ENCODE peak calls at places on chromosomes 1 and 21, in five cellular contexts. J is sigmoid colon, I is H1, X is endothelial cell of umbilical vein, D is HCT116. S is an unnamed sample.

GRCh38 chr1:2248127-2248826 is 20.2 kb downstream of the SKI start:
- DNase-seq in J (no peak), I (peak; percentile 92), X (no peak), D (no peak), S (peak; percentile 78)

GRCh38 chr1:8794605-8795004 is 22.8 kb downstream of the RERE start:
- DNase-seq in J (no peak), I (no peak), X (no peak), D (no peak), S (no peak)

GRCh38 chr21:36691539-36692124 is 7.3 kb upstream of the SIM2 start:
- DNase-seq in J (no peak), I (no peak), X (no peak), D (no peak), S (no peak)

GRCh38 chr1:21573971-21574458 is 64.8 kb downstream of the ALPL start:
- DNase-seq in J (peak; percentile 77), I (peak; percentile 57), X (peak; percentile 99), D (peak; percentile 53), S (peak; percentile 46)

GRCh38 chr1:219120625-219121544 is 52.8 kb upstream of the LYPLAL1 start:
- DNase-seq in J (peak; percentile 80), I (no peak), X (no peak), D (no peak), S (no peak)

GRCh38 chr1:185559684-185560310 is 174.4 kb upstream of the HMCN1 start:
- DNase-seq in J (no peak), I (peak; percentile 51), X (peak; percentile 51), D (peak; percentile 31), S (peak; percentile 57)

GRCh38 chr1:84998642-84999280 is 1.8 kb upstream of the MCOLN2 start:
- DNase-seq in J (no peak), I (no peak), X (no peak), D (no peak), S (peak; percentile 35)

GRCh38 chr21:26110703-26111102 is 59.9 kb downstream of the APP start:
- DNase-seq in J (no peak), I (no peak), X (no peak), D (no peak), S (no peak)

GRCh38 chr1:94142022-94142421 is 21.1 kb upstream of the ABCA4 start:
- DNase-seq in J (no peak), I (no peak), X (peak; percentile 98), D (no peak), S (no peak)

GRCh38 chr1:201882665-201883132 is 6.0 kb upstream of the SHISA4 start:
- DNase-seq in J (no peak), I (no peak), X (no peak), D (peak; percentile 71), S (no peak)

GRCh38 chr1:168304865-168305264 is 24.2 kb downstream of the TBX19 start:
- DNase-seq in J (no peak), I (no peak), X (no peak), D (no peak), S (no peak)

GRCh38 chr1:92118826-92119225 is 38.7 kb downstream of the BTBD8 start:
- DNase-seq in J (no peak), I (no peak), X (no peak), D (peak; percentile 2), S (no peak)

GRCh38 chr21:45555557-45556301 is 13.5 kb upstream of the SLC19A1 start:
- DNase-seq in J (peak; percentile 95), I (peak; percentile 83), X (peak; percentile 60), D (peak; percentile 88), S (peak; percentile 89)

DNA sequence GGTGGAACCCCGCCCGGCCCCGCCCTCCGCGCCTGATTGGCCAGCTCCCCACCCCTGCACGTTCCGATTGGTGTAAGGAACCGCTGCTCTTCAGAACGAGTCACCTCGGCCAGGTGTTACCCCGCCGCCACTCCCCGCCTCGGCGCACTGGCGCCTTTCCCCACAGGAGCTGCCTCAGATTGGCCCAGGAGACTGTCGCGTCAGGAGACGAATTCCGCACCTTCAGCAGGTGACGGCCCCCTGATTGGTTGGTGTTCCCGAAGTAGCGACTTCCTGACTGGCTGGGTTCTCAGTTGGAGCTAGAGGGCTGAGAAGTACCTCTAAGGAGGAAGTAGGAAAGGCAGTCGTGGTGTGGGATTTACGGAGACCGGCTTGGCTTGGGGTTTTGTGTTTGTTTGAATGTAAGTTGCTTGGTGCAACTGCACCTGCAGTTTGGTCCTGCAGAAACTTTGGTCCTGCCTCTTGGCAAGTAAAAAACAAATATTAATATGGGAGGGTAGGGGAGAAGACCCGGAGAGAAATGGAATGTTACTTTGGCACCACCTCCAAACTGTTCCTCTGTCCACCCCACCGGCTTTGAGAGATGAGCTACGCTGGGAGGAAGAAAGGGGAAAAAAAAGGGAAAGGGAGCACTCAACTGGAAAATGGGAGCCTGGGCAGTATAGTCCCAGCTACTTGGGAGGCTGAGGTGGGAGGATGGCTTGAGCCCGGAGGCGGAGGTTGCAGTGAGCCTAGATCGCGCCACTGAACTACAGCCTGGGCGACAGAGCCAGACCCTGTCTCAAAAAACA is 411 bp upstream of the F11R start:
- DNase-seq in J (peak; percentile 75), I (peak; percentile 99), X (peak; percentile 84), D (peak; percentile 99), S (peak; percentile 97)
- TF ChIP-seq POLR2AphosphoS5 in J (peak; percentile 14), I (peak; percentile 91), X (no peak), D (peak; percentile 84), S (peak; percentile 94)

GRCh38 chr21:43974791-43975468 is 37.2 kb upstream of the TRAPPC10 start:
- DNase-seq in J (no peak), I (no peak), X (no peak), D (no peak), S (no peak)
- H3K4me1 ChIP-seq in J (no peaks in the 10 kb centered on the region), I (no peaks in the 10 kb centered on the region), X (no peaks in the 10 kb centered on the region), D (no peaks in the 10 kb centered on the region), S (no peaks in the 10 kb centered on the region)

GRCh38 chr21:42040411-42041180 is 30.4 kb upstream of the ZBTB21 start:
- DNase-seq in J (peak; percentile 74), I (no peak), X (peak; percentile 22), D (peak; percentile 79), S (no peak)

GRCh38 chr21:42039911-42040351 is 29.8 kb upstream of the ZBTB21 start:
- DNase-seq in J (no peak), I (no peak), X (no peak), D (no peak), S (no peak)

GRCh38 chr21:42038393-42038792 is 28.2 kb upstream of the ZBTB21 start:
- DNase-seq in J (peak; percentile 52), I (no peak), X (no peak), D (no peak), S (no peak)

GRCh38 chr21:42038826-42039425 is 28.8 kb upstream of the ZBTB21 start:
- DNase-seq in J (no peak), I (no peak), X (no peak), D (no peak), S (no peak)

GRCh38 chr21:42039470-42039901 is 29.3 kb upstream of the ZBTB21 start:
- DNase-seq in J (peak; percentile 63), I (no peak), X (no peak), D (no peak), S (no peak)
- TF ChIP-seq POLR2AphosphoS5 in J (no peak), I (no peak), X (no peak), D (no peak), S (no peak)

DNA sequence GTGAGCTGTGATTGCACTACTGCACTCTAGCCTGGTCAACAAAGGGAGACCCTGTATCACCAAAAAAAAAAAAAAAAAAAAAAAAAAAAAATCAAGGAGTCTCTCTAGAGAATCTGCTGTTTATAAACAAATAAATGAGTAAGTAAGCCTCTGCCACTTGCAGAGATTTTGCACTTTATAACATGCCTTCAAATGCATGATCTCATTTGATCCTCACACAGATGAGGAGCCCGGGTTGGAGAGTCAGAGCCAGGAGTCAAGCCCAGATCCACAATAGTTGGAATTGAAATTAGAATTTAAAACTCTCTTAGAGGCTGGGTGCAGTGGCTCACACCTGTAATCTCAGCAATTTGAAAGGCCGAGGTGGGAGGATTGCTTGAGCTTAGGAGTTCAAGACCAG is 4.0 kb downstream of the PRELP start:
- DNase-seq in J (no peak), I (no peak), X (no peak), D (no peak), S (no peak)
- H3K4me1 ChIP-seq in J (peaks cover 61% of the 10 kb centered on the region), I (peaks cover 12% of the 10 kb centered on the region), X (peaks cover 7% of the 10 kb centered on the region), D (peaks cover 19% of the 10 kb centered on the region), S (peaks cover 27% of the 10 kb centered on the region)

DNA sequence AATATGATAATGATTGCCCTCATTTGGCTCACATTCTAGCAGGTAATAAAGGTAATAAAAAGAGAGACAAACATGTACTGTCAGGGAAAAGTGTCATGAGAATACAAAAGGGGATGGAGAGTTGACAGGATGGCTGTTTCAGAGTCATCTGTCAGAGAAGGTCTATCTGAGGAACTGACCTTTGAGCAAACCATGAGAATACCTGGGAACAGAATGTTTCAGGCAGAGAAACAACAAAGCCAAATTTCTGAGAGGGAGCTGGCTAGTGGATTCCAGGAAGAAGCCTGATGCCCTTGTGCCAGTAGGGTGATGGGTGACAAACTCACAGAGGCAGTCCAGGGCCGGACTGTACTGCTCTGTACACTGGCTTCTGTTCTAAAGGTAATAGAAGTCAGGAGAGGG is 107.2 kb downstream of the C1orf21 start:
- DNase-seq in J (no peak), I (no peak), X (no peak), D (no peak), S (peak; percentile 50)
- TF ChIP-seq POLR2AphosphoS5 in J (no peak), I (no peak), X (no peak), D (no peak), S (no peak)

GRCh38 chr1:16091296-16091695 is 17.8 kb upstream of the FAM131C start:
- DNase-seq in J (no peak), I (no peak), X (no peak), D (no peak), S (no peak)
- H3K4me1 ChIP-seq in J (no peaks in the 10 kb centered on the region), I (peaks cover 12% of the 10 kb centered on the region), X (no peaks in the 10 kb centered on the region), D (peaks cover 16% of the 10 kb centered on the region), S (no peaks in the 10 kb centered on the region)